ENCODE peak calls at places on chromosomes 12 and 14, in five cellular contexts. One of them, this sample, is unnamed.

GRCh38 chr14:31592122-31592521 is 30.9 kb downstream of the NUBPL start:
- DNase-seq in psoas muscle: no peak
- DNase-seq in CD4-positive, alpha-beta T cell: no peak
- DNase-seq in cardiac muscle cell: no peak
- DNase-seq in right lobe of liver: no peak
- DNase-seq in this sample: no peak

GRCh38 chr12:111311011-111311410 is 57.9 kb downstream of the PHETA1 start:
- DNase-seq in psoas muscle: no peak
- DNase-seq in CD4-positive, alpha-beta T cell: no peak
- DNase-seq in cardiac muscle cell: no peak
- DNase-seq in right lobe of liver: no peak
- DNase-seq in this sample: no peak

GRCh38 chr14:33150662-33151061 is 212.0 kb downstream of the NPAS3 start:
- DNase-seq in psoas muscle: no peak
- DNase-seq in CD4-positive, alpha-beta T cell: no peak
- DNase-seq in cardiac muscle cell: no peak
- DNase-seq in right lobe of liver: no peak
- DNase-seq in this sample: no peak

GRCh38 chr12:121784460-121784859 is 9.0 kb downstream of the RHOF start:
- DNase-seq in psoas muscle: no peak
- DNase-seq in CD4-positive, alpha-beta T cell: no peak
- DNase-seq in cardiac muscle cell: no peak
- DNase-seq in right lobe of liver: no peak
- DNase-seq in this sample: no peak

GRCh38 chr12:74349925-74350324 is 187.7 kb upstream of the ATXN7L3B start:
- DNase-seq in psoas muscle: no peak
- DNase-seq in CD4-positive, alpha-beta T cell: no peak
- DNase-seq in cardiac muscle cell: no peak
- DNase-seq in right lobe of liver: no peak
- DNase-seq in this sample: no peak

GRCh38 chr12:125674554-125674953 is 609.3 kb downstream of the AACS start:
- DNase-seq in psoas muscle: no peak
- DNase-seq in CD4-positive, alpha-beta T cell: no peak
- DNase-seq in cardiac muscle cell: no peak
- DNase-seq in right lobe of liver: no peak
- DNase-seq in this sample: no peak

GRCh38 chr12:104788848-104789271 is 169.2 kb downstream of the SLC41A2 start:
- DNase-seq in psoas muscle: no peak
- DNase-seq in CD4-positive, alpha-beta T cell: no peak
- DNase-seq in cardiac muscle cell: no peak
- DNase-seq in right lobe of liver: no peak
- DNase-seq in this sample: no peak

GRCh38 chr12:100672075-100672592 is 98.7 kb downstream of the GAS2L3 start:
- DNase-seq in psoas muscle: peak; percentile 52
- DNase-seq in CD4-positive, alpha-beta T cell: peak; percentile 3
- DNase-seq in cardiac muscle cell: peak; percentile 15
- DNase-seq in right lobe of liver: no peak
- DNase-seq in this sample: peak; percentile 22

GRCh38 chr12:118164798-118165486 is 29.0 kb downstream of the PEBP1 start:
- DNase-seq in psoas muscle: no peak
- DNase-seq in CD4-positive, alpha-beta T cell: no peak
- DNase-seq in cardiac muscle cell: peak; percentile 32
- DNase-seq in right lobe of liver: no peak
- DNase-seq in this sample: peak; percentile 39

GRCh38 chr12:108734200-108734906 is 3.0 kb upstream of the CORO1C start:
- DNase-seq in psoas muscle: no peak
- DNase-seq in CD4-positive, alpha-beta T cell: no peak
- DNase-seq in cardiac muscle cell: no peak
- DNase-seq in right lobe of liver: peak; percentile 34
- DNase-seq in this sample: no peak

GRCh38 chr14:105046891-105047282 is 18.3 kb downstream of the GPR132 start:
- DNase-seq in psoas muscle: no peak
- DNase-seq in CD4-positive, alpha-beta T cell: no peak
- DNase-seq in cardiac muscle cell: no peak
- DNase-seq in right lobe of liver: no peak
- DNase-seq in this sample: no peak

GRCh38 chr14:103519043-103519836 is 3.4 kb downstream of the CKB start:
- DNase-seq in psoas muscle: no peak
- DNase-seq in CD4-positive, alpha-beta T cell: no peak
- DNase-seq in cardiac muscle cell: no peak
- DNase-seq in right lobe of liver: peak; percentile 19
- DNase-seq in this sample: no peak

GRCh38 chr12:111298583-111299436 is 70.1 kb downstream of the PHETA1 start:
- DNase-seq in psoas muscle: peak; percentile 65
- DNase-seq in CD4-positive, alpha-beta T cell: peak; percentile 36
- DNase-seq in cardiac muscle cell: peak; percentile 79
- DNase-seq in right lobe of liver: peak; percentile 49
- DNase-seq in this sample: peak; percentile 81

GRCh38 chr12:22803725-22804124 is 178.8 kb downstream of the ETNK1 start:
- DNase-seq in psoas muscle: no peak
- DNase-seq in CD4-positive, alpha-beta T cell: no peak
- DNase-seq in cardiac muscle cell: no peak
- DNase-seq in right lobe of liver: no peak
- DNase-seq in this sample: no peak

GRCh38 chr12:59087077-59087673 is 166.9 kb upstream of the LRIG3 start:
- DNase-seq in psoas muscle: no peak
- DNase-seq in CD4-positive, alpha-beta T cell: no peak
- DNase-seq in cardiac muscle cell: no peak
- DNase-seq in right lobe of liver: no peak
- DNase-seq in this sample: no peak

GRCh38 chr12:113470871-113471618 is 626 bp downstream of the LHX5 start:
- DNase-seq in psoas muscle: no peak
- DNase-seq in CD4-positive, alpha-beta T cell: no peak
- DNase-seq in cardiac muscle cell: no peak
- DNase-seq in right lobe of liver: no peak
- DNase-seq in this sample: no peak

DNA sequence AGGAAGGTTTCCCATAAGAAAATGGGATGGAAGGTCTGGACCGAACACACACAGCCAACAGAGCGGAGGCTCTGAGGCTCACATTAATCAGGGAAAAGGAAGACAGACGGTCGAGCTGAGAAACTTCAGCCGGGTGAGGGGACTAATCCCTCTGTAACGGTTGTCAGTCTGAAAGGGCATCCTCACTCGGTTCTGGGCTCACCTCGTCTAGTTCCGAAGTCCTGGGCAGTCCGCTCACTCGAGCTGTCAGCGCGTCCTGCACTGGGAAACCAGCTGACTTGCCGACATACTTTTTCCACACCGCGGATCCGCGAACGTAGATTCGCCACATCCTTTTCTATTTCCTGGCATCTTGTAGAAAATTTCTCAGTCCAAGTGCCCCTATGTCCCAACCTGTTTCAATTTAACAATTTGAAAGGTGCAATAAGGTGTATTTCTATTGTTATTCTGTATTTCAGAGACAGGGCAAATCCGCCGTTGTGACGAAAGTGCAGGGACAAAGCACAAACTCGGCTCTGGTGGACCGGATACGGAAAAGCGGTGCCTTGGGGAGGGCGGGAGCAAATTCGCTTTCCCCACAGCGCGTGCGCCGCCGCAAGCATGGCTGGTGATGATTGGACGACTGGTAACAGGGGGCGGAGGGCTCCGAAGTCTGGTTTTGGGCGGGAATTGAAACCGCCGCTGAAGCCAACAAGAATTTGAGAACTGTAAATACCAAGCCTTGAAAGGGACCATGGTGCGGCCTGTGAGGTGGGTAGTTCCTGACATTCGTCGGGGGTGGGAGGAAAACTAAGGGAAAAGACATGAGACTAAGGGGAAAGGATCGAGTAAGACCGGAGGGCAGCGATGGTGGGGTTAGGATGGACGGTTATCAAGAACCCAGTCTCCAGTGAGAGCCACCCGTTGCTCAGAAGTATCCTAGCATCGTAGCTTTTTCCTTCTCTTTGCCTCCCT is at the start of gene RAD51AP1:
- DNase-seq in psoas muscle: peak; percentile 98
- DNase-seq in CD4-positive, alpha-beta T cell: peak; percentile 90
- DNase-seq in cardiac muscle cell: peak; percentile 96
- DNase-seq in right lobe of liver: peak; percentile 93
- DNase-seq in this sample: peak; percentile 89
- TF ChIP-seq CTCF in psoas muscle: no peak
- TF ChIP-seq CTCF in CD4-positive, alpha-beta T cell: no peak
- TF ChIP-seq CTCF in cardiac muscle cell: no peak
- TF ChIP-seq CTCF in right lobe of liver: no peak
- TF ChIP-seq CTCF in this sample: no peak

DNA sequence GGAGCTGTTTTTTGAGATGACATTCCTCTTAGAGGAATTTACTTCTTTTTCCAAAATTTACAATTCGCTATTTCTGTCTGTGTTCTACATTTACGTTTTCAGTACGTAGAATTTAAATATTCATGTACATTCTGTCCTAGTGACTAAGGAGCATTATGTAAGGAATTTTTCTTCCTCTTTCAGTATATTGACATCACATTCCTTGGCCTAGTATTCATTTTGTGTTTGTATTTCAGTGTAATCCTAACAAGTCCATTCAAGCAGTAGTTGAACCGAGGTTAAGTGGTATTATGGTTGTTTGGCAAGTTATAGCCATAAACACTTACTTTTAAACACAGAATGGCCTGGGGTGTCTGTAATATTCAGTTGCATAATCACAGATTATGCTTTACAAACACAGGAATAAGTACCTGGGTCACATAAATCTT is 465.2 kb downstream of the PCNX1 start:
- DNase-seq in psoas muscle: no peak
- DNase-seq in CD4-positive, alpha-beta T cell: no peak
- DNase-seq in cardiac muscle cell: no peak
- DNase-seq in right lobe of liver: no peak
- DNase-seq in this sample: no peak
- TF ChIP-seq CTCF in psoas muscle: no peak
- TF ChIP-seq CTCF in CD4-positive, alpha-beta T cell: no peak
- TF ChIP-seq CTCF in cardiac muscle cell: no peak
- TF ChIP-seq CTCF in right lobe of liver: no peak
- TF ChIP-seq CTCF in this sample: no peak

DNA sequence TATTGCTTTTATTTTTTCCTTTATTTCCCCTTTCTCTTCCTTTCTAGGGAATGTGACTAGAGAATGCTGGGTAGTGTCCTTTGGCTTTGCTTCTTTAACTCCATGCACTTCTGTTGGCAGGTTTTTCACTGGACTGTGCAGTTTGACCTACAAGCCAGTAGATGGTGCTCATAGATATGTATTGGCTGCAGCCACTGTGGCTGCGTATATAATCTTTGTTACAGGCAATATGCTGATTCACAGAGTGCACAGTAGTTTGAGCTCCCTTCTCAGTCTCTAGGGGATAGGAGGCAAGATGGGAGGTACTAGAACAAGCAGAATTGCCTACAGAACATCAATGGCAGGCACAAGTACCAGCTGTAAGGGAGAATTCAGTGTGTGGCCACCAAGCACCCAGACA is 503.5 kb downstream of the LRFN5 start:
- DNase-seq in psoas muscle: no peak
- DNase-seq in CD4-positive, alpha-beta T cell: no peak
- DNase-seq in cardiac muscle cell: peak; percentile 43
- DNase-seq in right lobe of liver: no peak
- DNase-seq in this sample: no peak
- TF ChIP-seq CTCF in psoas muscle: no peak
- TF ChIP-seq CTCF in CD4-positive, alpha-beta T cell: no peak
- TF ChIP-seq CTCF in cardiac muscle cell: peak; percentile 70
- TF ChIP-seq CTCF in right lobe of liver: peak; percentile 13
- TF ChIP-seq CTCF in this sample: peak; percentile 57

GRCh38 chr14:74947353-74948227 is 7.8 kb downstream of the PGF start:
- DNase-seq in psoas muscle: no peak
- DNase-seq in CD4-positive, alpha-beta T cell: no peak
- DNase-seq in cardiac muscle cell: no peak
- DNase-seq in right lobe of liver: no peak
- DNase-seq in this sample: no peak

GRCh38 chr14:74945852-74946658 is 9.3 kb downstream of the PGF start:
- DNase-seq in psoas muscle: peak; percentile 85
- DNase-seq in CD4-positive, alpha-beta T cell: peak; percentile 71
- DNase-seq in cardiac muscle cell: peak; percentile 82
- DNase-seq in right lobe of liver: peak; percentile 71
- DNase-seq in this sample: peak; percentile 92

GRCh38 chr14:74948228-74949175 is 6.9 kb downstream of the PGF start:
- DNase-seq in psoas muscle: no peak
- DNase-seq in CD4-positive, alpha-beta T cell: no peak
- DNase-seq in cardiac muscle cell: no peak
- DNase-seq in right lobe of liver: no peak
- DNase-seq in this sample: no peak

GRCh38 chr14:74945261-74945851 is 10.0 kb downstream of the PGF start:
- DNase-seq in psoas muscle: peak; percentile 66
- DNase-seq in CD4-positive, alpha-beta T cell: no peak
- DNase-seq in cardiac muscle cell: peak; percentile 60
- DNase-seq in right lobe of liver: no peak
- DNase-seq in this sample: peak; percentile 63

GRCh38 chr14:74946659-74947281 is 8.6 kb downstream of the PGF start:
- DNase-seq in psoas muscle: peak; percentile 72
- DNase-seq in CD4-positive, alpha-beta T cell: no peak
- DNase-seq in cardiac muscle cell: no peak
- DNase-seq in right lobe of liver: no peak
- DNase-seq in this sample: no peak
- TF ChIP-seq CTCF in psoas muscle: no peak
- TF ChIP-seq CTCF in CD4-positive, alpha-beta T cell: peak; percentile 57
- TF ChIP-seq CTCF in cardiac muscle cell: no peak
- TF ChIP-seq CTCF in right lobe of liver: no peak
- TF ChIP-seq CTCF in this sample: peak; percentile 12

GRCh38 chr12:45745861-45746277 is 16.4 kb downstream of the ARID2 start:
- DNase-seq in psoas muscle: no peak
- DNase-seq in CD4-positive, alpha-beta T cell: no peak
- DNase-seq in cardiac muscle cell: no peak
- DNase-seq in right lobe of liver: no peak
- DNase-seq in this sample: no peak
- TF ChIP-seq CTCF in psoas muscle: peak; percentile 21
- TF ChIP-seq CTCF in CD4-positive, alpha-beta T cell: peak; percentile 61
- TF ChIP-seq CTCF in cardiac muscle cell: peak; percentile 34
- TF ChIP-seq CTCF in right lobe of liver: peak; percentile 44
- TF ChIP-seq CTCF in this sample: peak; percentile 58